ENCODE peak calls at places on chromosome 20, in four cellular contexts. A, V, C and W are unnamed samples.

GRCh38 chr20:31602779-31603441 is 2.2 kb upstream of the ID1 start:
- DNase-seq in A (no peak), V (no peak), C (peak), W (no peak)

GRCh38 chr20:5353624-5354496 is 37.1 kb upstream of the PROKR2 start:
- DNase-seq in A (no peak), V (no peak), C (peak), W (peak)

GRCh38 chr20:63966172-63966943 is 3.4 kb downstream of the ZNF512B start:
- DNase-seq in A (no peak), V (no peak), C (no peak), W (no peak)

GRCh38 chr20:62022575-62023139 is 43.0 kb downstream of the TAF4 start:
- DNase-seq in A (no peak), V (peak), C (no peak), W (no peak)

GRCh38 chr20:4835244-4836177 is 113.8 kb downstream of the PRND start:
- DNase-seq in A (peak), V (no peak), C (peak), W (no peak)

GRCh38 chr20:59316911-59317310 is 16.5 kb downstream of the EDN3 start:
- DNase-seq in A (no peak), V (no peak), C (no peak), W (no peak)

GRCh38 chr20:8568068-8568467 is 436.0 kb downstream of the PLCB1 start:
- DNase-seq in A (no peak), V (no peak), C (no peak), W (no peak)

GRCh38 chr20:30811896-30812671 is 445.4 kb upstream of the DEFB115 start:
- DNase-seq in A (peak), V (peak), C (peak), W (no peak)

GRCh38 chr20:57627972-57628650 is 7.9 kb upstream of the ZBP1 start:
- DNase-seq in A (peak), V (no peak), C (peak), W (peak)

GRCh38 chr20:40949346-40949745 is 79.3 kb upstream of the TOP1 start:
- DNase-seq in A (no peak), V (no peak), C (no peak), W (no peak)

GRCh38 chr20:37354210-37355195 is 8.6 kb downstream of the SRC start:
- DNase-seq in A (no peak), V (no peak), C (no peak), W (no peak)

GRCh38 chr20:60395993-60396392 is 437.8 kb downstream of the CDH26 start:
- DNase-seq in A (no peak), V (no peak), C (no peak), W (no peak)

GRCh38 chr20:36084897-36085617 is 69.5 kb upstream of the EPB41L1 start:
- DNase-seq in A (no peak), V (no peak), C (peak), W (no peak)

GRCh38 chr20:34798871-34799270 is 26.6 kb downstream of the NCOA6 start:
- DNase-seq in A (no peak), V (no peak), C (no peak), W (no peak)

GRCh38 chr20:24194133-24194532 is 205.6 kb upstream of the GGTLC1 start:
- DNase-seq in A (no peak), V (no peak), C (no peak), W (no peak)

GRCh38 chr20:3673551-3674070 is 8.2 kb downstream of the ADAM33 start:
- DNase-seq in A (no peak), V (no peak), C (no peak), W (no peak)

GRCh38 chr20:23626040-23626620 is 11.6 kb downstream of the CST3 start:
- DNase-seq in A (no peak), V (no peak), C (no peak), W (no peak)

GRCh38 chr20:34033903-34034302 is 40.2 kb downstream of the RALY start:
- DNase-seq in A (no peak), V (no peak), C (no peak), W (no peak)

GRCh38 chr20:63785646-63786255 is 45.3 kb downstream of the ZBTB46 start:
- DNase-seq in A (no peak), V (no peak), C (no peak), W (no peak)

GRCh38 chr20:35742741-35743523 is 872 bp upstream of the RBM39 start:
- DNase-seq in A (no peak), V (no peak), C (peak), W (no peak)

GRCh38 chr20:2612073-2612472 is 40.4 kb upstream of the NOP56 start:
- DNase-seq in A (no peak), V (no peak), C (no peak), W (no peak)

GRCh38 chr20:57877131-57877784 is 167.4 kb upstream of the PMEPA1 start:
- DNase-seq in A (no peak), V (no peak), C (no peak), W (no peak)

DNA sequence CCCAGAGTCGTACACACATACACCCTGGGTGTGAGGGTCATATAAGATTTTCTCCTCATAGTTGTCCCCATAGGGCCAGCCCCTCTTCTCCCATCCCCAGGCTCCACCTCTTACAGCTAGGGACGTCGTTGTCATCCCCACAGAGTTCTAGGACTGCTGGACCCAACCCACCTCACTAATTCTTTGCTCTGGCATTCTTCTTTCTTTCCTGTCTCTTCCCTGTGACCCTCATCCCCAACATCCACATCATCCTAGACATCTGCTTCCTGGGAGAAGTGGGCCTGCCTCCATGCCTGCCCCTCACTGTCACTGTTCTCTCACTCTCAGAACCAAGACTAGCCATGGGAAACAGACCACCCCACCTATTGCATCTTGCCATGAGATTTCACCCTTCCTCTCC is 1.1 kb downstream of the PSMF1 start:
- DNase-seq in A (no peak), V (no peak), C (no peak), W (no peak)
- H3K4me3 ChIP-seq in A (peak), V (peak), C (peak), W (peak)

GRCh38 chr20:219290-220115 is 7.6 kb upstream of the DEFB129 start:
- DNase-seq in A (no peak), V (no peak), C (no peak), W (no peak)
- TF ChIP-seq CTCF in A (peak), V (peak), C (peak), W (peak)

GRCh38 chr20:6764619-6765018 is 2.9 kb upstream of the BMP2 start:
- DNase-seq in A (no peak), V (no peak), C (no peak), W (no peak)
- H3K4me3 ChIP-seq in A (no peak), V (no peak), C (no peak), W (no peak)

GRCh38 chr20:45445805-45446562 is 23.6 kb upstream of the WFDC2 start:
- DNase-seq in A (no peak), V (no peak), C (no peak), W (no peak)
- TF ChIP-seq CTCF in A (peak), V (peak), C (peak), W (peak)

GRCh38 chr20:51446656-51447055 is 95.9 kb downstream of the NFATC2 start:
- DNase-seq in A (no peak), V (no peak), C (peak), W (peak)

GRCh38 chr20:51446230-51446629 is 96.3 kb downstream of the NFATC2 start:
- DNase-seq in A (no peak), V (no peak), C (no peak), W (no peak)

GRCh38 chr20:51447765-51448148 is 94.8 kb downstream of the NFATC2 start:
- DNase-seq in A (no peak), V (no peak), C (no peak), W (no peak)

GRCh38 chr20:51445591-51445990 is 96.9 kb downstream of the NFATC2 start:
- DNase-seq in A (no peak), V (no peak), C (no peak), W (no peak)

DNA sequence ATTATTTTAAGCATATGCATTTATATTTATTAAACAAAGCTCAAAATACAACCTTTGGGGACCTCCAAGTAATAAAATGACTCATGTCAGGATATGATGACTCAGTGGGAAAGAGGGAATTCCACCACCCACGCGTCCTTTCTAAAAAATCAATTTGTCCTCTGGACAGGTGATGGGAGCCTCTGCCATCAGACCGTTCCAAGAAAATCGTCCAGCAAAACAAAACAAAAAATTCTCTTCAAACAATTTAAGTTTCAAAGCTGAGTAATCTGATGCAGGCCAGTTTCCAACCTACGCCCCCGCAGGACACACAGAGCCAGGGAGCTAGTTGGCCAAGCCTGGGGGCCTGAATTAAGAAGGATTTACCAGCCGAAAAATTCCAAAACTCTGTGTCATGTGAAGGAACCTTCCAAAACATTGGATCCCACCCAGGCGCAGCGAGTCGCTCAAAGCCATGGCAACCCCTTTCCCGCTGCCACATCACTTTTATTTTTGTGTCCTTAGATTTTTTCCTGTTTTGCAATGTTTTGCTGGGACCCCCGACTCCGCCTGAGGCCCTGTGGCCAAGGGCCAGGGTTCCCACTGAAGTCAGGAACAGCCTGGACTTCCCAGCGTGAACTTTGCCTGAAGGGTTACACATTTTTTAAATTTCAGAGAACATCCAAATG is 95.3 kb downstream of the NFATC2 start:
- DNase-seq in A (peak), V (peak), C (peak), W (peak)
- H3K4me3 ChIP-seq in A (no peak), V (no peak), C (no peak), W (peak)

DNA sequence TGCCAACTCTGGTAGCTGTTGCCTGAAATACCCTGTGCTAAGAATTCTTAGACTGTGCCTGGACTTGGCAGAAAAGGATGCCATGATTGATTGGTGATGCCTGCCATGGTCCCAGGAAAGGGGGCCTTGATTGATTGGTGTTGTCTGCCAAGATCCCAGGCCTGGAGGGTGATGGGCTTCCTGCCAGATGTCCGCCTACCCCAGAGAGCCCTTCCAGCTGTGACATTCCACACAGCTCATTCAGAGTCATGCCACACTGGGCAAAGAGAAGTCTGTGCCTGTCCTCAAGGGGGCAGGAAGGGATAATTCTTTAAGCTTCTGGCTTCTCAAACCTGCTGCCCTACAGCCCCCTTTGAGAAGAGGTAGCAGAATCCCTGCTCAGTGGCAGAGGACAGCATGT is 24.6 kb downstream of the RIMS4 start:
- DNase-seq in A (no peak), V (no peak), C (no peak), W (no peak)
- TF ChIP-seq CTCF in A (no peak), V (no peak), C (no peak), W (no peak)

GRCh38 chr20:49483018-49483705 is 694 bp upstream of the KCNB1 start:
- DNase-seq in A (no peak), V (no peak), C (no peak), W (no peak)
- H3K4me3 ChIP-seq in A (peak), V (no peak), C (no peak), W (no peak)

GRCh38 chr20:21235713-21236445 is 67.3 kb upstream of the XRN2 start:
- DNase-seq in A (peak), V (peak), C (peak), W (peak)
- TF ChIP-seq CTCF in A (peak), V (peak), C (peak), W (peak)

GRCh38 chr20:18307301-18307700 is 19.0 kb downstream of the ZNF133 start:
- DNase-seq in A (no peak), V (no peak), C (no peak), W (no peak)
- H3K4me3 ChIP-seq in A (no peak), V (no peak), C (no peak), W (no peak)